ENCODE peak calls at places on chromosomes 3 and 15, in six cellular contexts. F is right atrium auricular region, M is cardiac fibroblast, G is astrocyte, Y is breast epithelium, W is fibroblast of lung. A is an unnamed sample.

GRCh38 chr3:131381445-131382291 is at the start of gene NUDT16:
- DNase-seq in F (peak; percentile 99), Y (peak; percentile 100), W (peak; percentile 99), M (peak; percentile 100), G (peak; percentile 96), A (peak; percentile 99)

GRCh38 chr15:29952245-29952644 is 130.0 kb upstream of the TJP1 start:
- DNase-seq in F (no peak), M (no peak), W (no peak), G (no peak), Y (no peak), A (no peak)

GRCh38 chr15:71139264-71139663 is 24.0 kb downstream of the THSD4 start:
- DNase-seq in M (no peak), Y (no peak), F (no peak), G (no peak), W (no peak), A (no peak)

GRCh38 chr3:60758169-60758568 is 493.1 kb downstream of the FHIT start:
- DNase-seq in G (no peak), W (no peak), F (no peak), M (no peak), Y (no peak), A (no peak)

GRCh38 chr3:171140246-171140645 is 113.7 kb upstream of the SLC2A2 start:
- DNase-seq in F (no peak), G (no peak), W (no peak), Y (no peak), M (no peak), A (no peak)

GRCh38 chr3:195557327-195557726 is 14.2 kb upstream of the PPP1R2 start:
- DNase-seq in W (no peak), M (no peak), G (no peak), Y (no peak), F (no peak), A (no peak)

GRCh38 chr15:67407709-67408257 is 113.1 kb upstream of the C15orf61 start:
- DNase-seq in M (no peak), G (no peak), W (no peak), Y (no peak), F (no peak), A (no peak)

GRCh38 chr3:57918123-57918837 is 89.9 kb upstream of the FLNB start:
- DNase-seq in F (no peak), M (peak; percentile 69), G (peak; percentile 89), W (peak; percentile 85), Y (no peak), A (peak; percentile 80)

GRCh38 chr3:156816091-156816793 is 9.9 kb upstream of the LEKR1 start:
- DNase-seq in Y (no peak), W (peak; percentile 65), M (peak; percentile 37), G (peak; percentile 65), F (no peak), A (peak; percentile 57)

GRCh38 chr3:188279696-188280398 is 125.9 kb downstream of the LPP start:
- DNase-seq in F (no peak), M (no peak), Y (no peak), W (no peak), G (peak; percentile 82), A (no peak)

GRCh38 chr15:68031406-68031805 is 22.7 kb upstream of the PIAS1 start:
- DNase-seq in W (peak; percentile 8), F (no peak), M (peak; percentile 25), Y (no peak), G (no peak), A (no peak)

GRCh38 chr15:59232476-59232875 is 25.8 kb downstream of the LDHAL6B start:
- DNase-seq in M (peak; percentile 80), F (no peak), W (peak; percentile 85), G (peak; percentile 95), Y (no peak), A (peak; percentile 81)

DNA sequence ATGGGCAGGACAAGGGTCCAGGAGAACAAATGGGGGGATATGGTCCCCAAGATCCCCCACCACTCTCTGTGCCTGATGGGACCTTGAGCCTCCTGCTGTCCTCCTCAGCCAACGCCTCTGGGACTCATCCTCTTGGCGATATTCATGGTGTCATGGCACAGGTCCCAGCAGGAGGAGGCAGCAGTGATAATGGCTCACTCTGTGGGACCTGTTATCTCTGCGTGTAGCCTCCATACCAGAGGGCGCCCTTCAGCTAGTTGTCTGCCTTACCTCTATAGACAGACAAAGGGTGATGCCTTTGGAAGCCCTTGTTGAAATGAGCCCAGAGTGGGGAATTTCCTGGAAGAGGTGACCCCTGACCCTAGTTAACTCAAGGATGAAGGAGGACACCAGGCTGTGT is 7.4 kb downstream of the ZBTB47 start:
- DNase-seq in G (no peak), F (no peak), M (no peak), Y (no peak), W (no peak), A (no peak)
- TF ChIP-seq CTCF in G (no peak), F (peak; percentile 41), M (no peak), Y (no peak), W (no peak), A (no peak)

GRCh38 chr3:6862880-6863195 is 1.9 kb downstream of the GRM7 start:
- DNase-seq in W (no peak), G (no peak), M (no peak), Y (no peak), F (no peak), A (no peak)
- H3K4me3 ChIP-seq in W (no peak overlapping the region), G (peak overlapping the region; percentile 70), M (no peak overlapping the region), Y (peak overlapping the region; percentile 68), F (no peak overlapping the region), A (no peak overlapping the region)

DNA sequence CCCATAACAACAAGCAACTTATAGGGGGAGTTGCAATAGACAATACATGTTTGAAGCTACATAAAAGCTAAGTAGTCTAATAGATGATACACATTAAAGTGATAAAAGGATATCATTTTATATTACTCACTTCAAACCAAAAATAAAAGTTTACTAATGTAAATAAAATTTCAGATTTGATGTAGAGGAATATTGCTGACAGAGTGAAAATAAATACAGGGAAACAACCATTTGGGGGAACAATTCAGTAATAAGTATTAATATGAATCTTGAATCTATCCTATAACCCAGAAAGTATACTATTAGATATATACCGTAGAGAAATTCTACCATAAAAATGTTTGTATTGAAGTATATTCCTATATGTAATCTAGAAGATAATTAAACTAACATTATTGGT is 1248.9 kb upstream of the EPHA6 start:
- DNase-seq in W (no peak), M (no peak), Y (no peak), G (no peak), F (no peak), A (no peak)
- TF ChIP-seq CTCF in W (no peak), M (no peak), Y (no peak), G (no peak), F (no peak), A (no peak)

DNA sequence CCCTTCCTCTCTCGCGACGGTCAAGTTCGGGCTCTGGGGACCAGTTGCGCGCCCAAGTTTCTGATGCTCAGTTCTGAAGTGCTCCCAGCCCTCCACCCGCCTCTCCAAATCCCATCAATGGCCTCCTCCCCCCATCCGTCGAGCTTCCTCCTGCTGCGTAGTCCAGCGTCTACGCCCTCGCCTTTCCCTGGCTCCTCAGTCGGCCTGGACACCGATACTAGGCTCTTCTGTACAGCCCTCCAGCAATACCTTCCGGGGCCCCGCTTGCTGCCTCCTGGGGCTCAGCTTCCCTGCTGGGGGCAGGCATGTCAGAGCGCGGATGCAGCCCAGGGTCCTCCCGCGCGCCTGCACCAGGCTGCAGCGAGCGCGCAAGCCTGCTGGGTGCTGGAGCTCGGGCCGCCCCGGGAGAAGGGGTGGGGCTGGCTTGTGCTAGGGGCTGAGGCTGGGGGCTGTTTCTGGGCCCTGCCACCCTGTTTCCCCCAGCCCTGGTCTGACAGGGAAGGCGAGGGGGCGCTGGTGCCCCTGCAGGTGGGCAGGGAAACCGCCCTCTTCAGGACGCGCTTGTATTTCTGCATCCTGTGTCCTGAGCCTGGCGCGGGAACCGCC is 353.3 kb upstream of the SUCLG2 start:
- DNase-seq in M (no peak), W (no peak), F (no peak), G (no peak), Y (no peak), A (no peak)
- H3K4me3 ChIP-seq in M (no peak overlapping the region), W (no peak overlapping the region), F (peak overlapping the region; percentile 29), G (no peak overlapping the region), Y (peak overlapping the region; percentile 61), A (no peak overlapping the region)

DNA sequence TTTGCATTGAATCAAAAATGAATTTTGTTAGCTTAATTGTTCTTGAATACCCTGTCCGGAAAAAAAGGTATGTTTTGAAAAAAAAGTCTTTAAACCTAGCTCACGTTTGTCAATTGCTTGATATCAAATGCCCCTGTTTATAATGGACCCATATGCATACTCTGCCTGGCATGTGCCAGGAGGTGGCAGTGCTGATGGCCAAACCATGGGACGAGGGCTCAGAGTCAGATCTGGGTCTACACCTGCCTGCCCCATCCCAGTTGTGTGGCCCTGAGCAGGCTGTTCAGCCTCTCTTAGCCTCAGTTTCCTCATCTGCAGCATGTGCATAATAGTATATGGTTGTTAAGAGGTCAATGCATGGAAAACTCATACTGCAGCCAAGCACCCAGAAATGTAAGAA is 38.8 kb downstream of the PRKCD start:
- DNase-seq in M (no peak), F (no peak), W (no peak), G (no peak), Y (no peak), A (no peak)
- TF ChIP-seq CTCF in M (no peak), F (no peak), W (no peak), G (no peak), Y (no peak), A (peak; percentile 7)